ENCODE peak calls at places on chromosomes 2 and 18, in six cellular contexts. X is activated CD8-positive, alpha-beta T cell treated with anti-CD3 and anti-CD28 coated beads for 36 hours; H is HCT116; V is left cardiac atrium; M is naive thymus-derived CD4-positive, alpha-beta T cell; P is activated naive CD8-positive, alpha-beta T cell treated with anti-CD3 and anti-CD28 coated beads, Interleukin-2, amount 50 U/mL, for 24 hours. F is an unnamed sample.
A peak's percentile ranks its signal among the peaks of the same experiment; 100 is the strongest.

GRCh38 chr18:40984856-40985255 is 970.2 kb upstream of the PIK3C3 start:
- ATAC-seq in V (no peak), P (no peak), X (no peak), H (no peak), M (no peak), F (no peak)

GRCh38 chr2:105102963-105103421 is 65.1 kb downstream of the MRPS9 start:
- ATAC-seq in M (no peak), V (peak; percentile 60), X (no peak), P (no peak), H (peak; percentile 97), F (no peak)

GRCh38 chr2:200356794-200357472 is 50.4 kb downstream of the SPATS2L start:
- ATAC-seq in H (no peak), V (no peak), X (no peak), P (no peak), M (no peak), F (no peak)

GRCh38 chr2:133680399-133681044 is 112.3 kb upstream of the NCKAP5 start:
- ATAC-seq in X (no peak), M (no peak), V (no peak), H (no peak), P (no peak), F (no peak)

GRCh38 chr18:78514910-78515670 is 464.5 kb upstream of the SALL3 start:
- ATAC-seq in H (no peak), V (no peak), X (no peak), P (no peak), M (no peak), F (no peak)

GRCh38 chr18:5416112-5416511 is 120.6 kb upstream of the ZBTB14 start:
- ATAC-seq in X (no peak), M (no peak), V (no peak), H (no peak), P (no peak), F (no peak)

GRCh38 chr2:63192169-63192888 is 141.7 kb downstream of the OTX1 start:
- ATAC-seq in M (no peak), X (no peak), V (no peak), H (no peak), P (no peak), F (no peak)

GRCh38 chr2:65504814-65505697 is 72.7 kb upstream of the SPRED2 start:
- ATAC-seq in P (no peak), V (no peak), H (no peak), X (no peak), M (no peak), F (no peak)

GRCh38 chr2:205337307-205337706 is 345.0 kb upstream of the NRP2 start:
- ATAC-seq in P (no peak), X (no peak), V (no peak), M (no peak), H (no peak), F (no peak)

GRCh38 chr2:51247252-51247651 is 215.3 kb upstream of the NRXN1 start:
- ATAC-seq in X (no peak), M (no peak), V (no peak), P (no peak), H (no peak), F (no peak)

GRCh38 chr18:24878289-24878688 is 417.9 kb downstream of the HRH4 start:
- ATAC-seq in H (no peak), V (peak; percentile 65), P (no peak), M (no peak), X (no peak), F (no peak)

GRCh38 chr2:117828870-117829269 is 14.4 kb downstream of the DDX18 start:
- ATAC-seq in V (no peak), P (no peak), H (no peak), M (no peak), X (no peak), F (no peak)

GRCh38 chr2:71680925-71681324 is 227.6 kb downstream of the DYSF start:
- ATAC-seq in M (no peak), V (no peak), P (no peak), X (no peak), H (no peak), F (no peak)

GRCh38 chr2:27093430-27094352 is 7.1 kb downstream of the KHK start:
- ATAC-seq in X (no peak), V (no peak), P (no peak), H (no peak), M (no peak), F (no peak)

GRCh38 chr2:96082211-96083063 is 33.9 kb downstream of the ADRA2B start:
- ATAC-seq in P (no peak), M (no peak), X (no peak), H (no peak), V (peak; percentile 63), F (no peak)

GRCh38 chr18:74266161-74266560 is 25.6 kb downstream of the CYB5A start:
- ATAC-seq in X (no peak), M (no peak), V (no peak), P (no peak), H (no peak), F (no peak)

GRCh38 chr2:134866498-134867099 is 28.2 kb downstream of the ACMSD start:
- ATAC-seq in H (no peak), X (no peak), V (no peak), P (no peak), M (no peak), F (no peak)